ENCODE peak calls at places on chromosome 19, in seven cellular contexts. One of them, this sample, is unnamed.

GRCh38 chr19:11420894-11421606 is 1.9 kb upstream of the RGL3 start:
- DNase-seq in neuronal stem cell: no peak
- DNase-seq in H1: peak; percentile 86
- DNase-seq in trophoblast cell: no peak
- DNase-seq in mesenchymal stem cell: no peak
- DNase-seq in H9: peak; percentile 79
- DNase-seq in IMR-90: no peak
- DNase-seq in this sample: peak; percentile 46

GRCh38 chr19:11265785-11266236 is 3.5 kb upstream of the DOCK6 start:
- DNase-seq in H9: no peak
- DNase-seq in mesenchymal stem cell: no peak
- DNase-seq in IMR-90: no peak
- DNase-seq in neuronal stem cell: no peak
- DNase-seq in trophoblast cell: no peak
- DNase-seq in H1: no peak
- DNase-seq in this sample: no peak

GRCh38 chr19:19997656-19998268 is 41.5 kb downstream of the ZNF682 start:
- DNase-seq in H9: peak; percentile 74
- DNase-seq in H1: peak; percentile 90
- DNase-seq in IMR-90: no peak
- DNase-seq in neuronal stem cell: no peak
- DNase-seq in trophoblast cell: no peak
- DNase-seq in mesenchymal stem cell: no peak
- DNase-seq in this sample: peak; percentile 62

GRCh38 chr19:46014534-46014933 is 8.3 kb downstream of the PGLYRP1 start:
- DNase-seq in trophoblast cell: no peak
- DNase-seq in neuronal stem cell: peak; percentile 17
- DNase-seq in mesenchymal stem cell: no peak
- DNase-seq in H1: no peak
- DNase-seq in IMR-90: no peak
- DNase-seq in H9: no peak
- DNase-seq in this sample: no peak

GRCh38 chr19:571127-571974 is 1.0 kb upstream of the BSG start:
- DNase-seq in IMR-90: peak; percentile 35
- DNase-seq in mesenchymal stem cell: peak; percentile 81
- DNase-seq in neuronal stem cell: peak; percentile 56
- DNase-seq in H9: peak; percentile 72
- DNase-seq in H1: peak; percentile 77
- DNase-seq in trophoblast cell: peak; percentile 87
- DNase-seq in this sample: peak; percentile 74

GRCh38 chr19:19633711-19634515 is 5.9 kb upstream of the LPAR2 start:
- DNase-seq in IMR-90: no peak
- DNase-seq in mesenchymal stem cell: no peak
- DNase-seq in H9: no peak
- DNase-seq in H1: no peak
- DNase-seq in trophoblast cell: no peak
- DNase-seq in neuronal stem cell: no peak
- DNase-seq in this sample: no peak

GRCh38 chr19:41546386-41546789 is 29.6 kb upstream of the CEACAM21 start:
- DNase-seq in H1: no peak
- DNase-seq in neuronal stem cell: no peak
- DNase-seq in trophoblast cell: no peak
- DNase-seq in mesenchymal stem cell: no peak
- DNase-seq in IMR-90: no peak
- DNase-seq in H9: no peak
- DNase-seq in this sample: no peak

GRCh38 chr19:18119243-18120105 is 21.9 kb downstream of the MAST3 start:
- DNase-seq in IMR-90: no peak
- DNase-seq in trophoblast cell: no peak
- DNase-seq in mesenchymal stem cell: no peak
- DNase-seq in H1: no peak
- DNase-seq in H9: no peak
- DNase-seq in neuronal stem cell: no peak
- DNase-seq in this sample: no peak

GRCh38 chr19:52904052-52904451 is 6.6 kb upstream of the ZNF320 start:
- DNase-seq in H9: no peak
- DNase-seq in IMR-90: no peak
- DNase-seq in neuronal stem cell: no peak
- DNase-seq in trophoblast cell: no peak
- DNase-seq in mesenchymal stem cell: no peak
- DNase-seq in H1: no peak
- DNase-seq in this sample: peak; percentile 18

GRCh38 chr19:8212916-8213315 is 3.7 kb downstream of the CERS4 start:
- DNase-seq in IMR-90: no peak
- DNase-seq in trophoblast cell: no peak
- DNase-seq in mesenchymal stem cell: no peak
- DNase-seq in neuronal stem cell: no peak
- DNase-seq in H1: no peak
- DNase-seq in H9: no peak
- DNase-seq in this sample: no peak

GRCh38 chr19:24054044-24054935 is 32.7 kb upstream of the ZNF254 start:
- DNase-seq in neuronal stem cell: no peak
- DNase-seq in trophoblast cell: peak; percentile 97
- DNase-seq in H9: no peak
- DNase-seq in mesenchymal stem cell: peak; percentile 83
- DNase-seq in H1: no peak
- DNase-seq in IMR-90: peak; percentile 95
- DNase-seq in this sample: no peak

GRCh38 chr19:19062454-19063182 is 1.2 kb upstream of the SLC25A42 start:
- DNase-seq in trophoblast cell: peak; percentile 26
- DNase-seq in neuronal stem cell: no peak
- DNase-seq in IMR-90: peak; percentile 63
- DNase-seq in H9: no peak
- DNase-seq in mesenchymal stem cell: peak; percentile 40
- DNase-seq in H1: no peak
- DNase-seq in this sample: peak; percentile 62

GRCh38 chr19:5321851-5322681 is 18.5 kb downstream of the PTPRS start:
- DNase-seq in H1: no peak
- DNase-seq in IMR-90: no peak
- DNase-seq in mesenchymal stem cell: no peak
- DNase-seq in neuronal stem cell: no peak
- DNase-seq in trophoblast cell: no peak
- DNase-seq in H9: no peak
- DNase-seq in this sample: no peak

GRCh38 chr19:29487432-29487831 is 38.4 kb upstream of the VSTM2B start:
- DNase-seq in H9: no peak
- DNase-seq in IMR-90: no peak
- DNase-seq in H1: peak; percentile 24
- DNase-seq in trophoblast cell: no peak
- DNase-seq in neuronal stem cell: no peak
- DNase-seq in mesenchymal stem cell: no peak
- DNase-seq in this sample: no peak

GRCh38 chr19:31338069-31338767 is 11.0 kb downstream of the TSHZ3 start:
- DNase-seq in mesenchymal stem cell: peak; percentile 93
- DNase-seq in H9: peak; percentile 87
- DNase-seq in neuronal stem cell: no peak
- DNase-seq in trophoblast cell: no peak
- DNase-seq in IMR-90: peak; percentile 85
- DNase-seq in H1: peak; percentile 75
- DNase-seq in this sample: peak; percentile 91

GRCh38 chr19:49552749-49553148 is 24.9 kb downstream of the RCN3 start:
- DNase-seq in H9: no peak
- DNase-seq in IMR-90: no peak
- DNase-seq in mesenchymal stem cell: no peak
- DNase-seq in H1: no peak
- DNase-seq in neuronal stem cell: no peak
- DNase-seq in trophoblast cell: no peak
- DNase-seq in this sample: no peak

GRCh38 chr19:49852631-49853126 is 1.7 kb downstream of the PTOV1 start:
- DNase-seq in H1: no peak
- DNase-seq in mesenchymal stem cell: no peak
- DNase-seq in trophoblast cell: peak; percentile 78
- DNase-seq in H9: no peak
- DNase-seq in neuronal stem cell: no peak
- DNase-seq in IMR-90: peak; percentile 22
- DNase-seq in this sample: no peak

GRCh38 chr19:18044825-18045304 is 36.9 kb downstream of the ARRDC2 start:
- DNase-seq in trophoblast cell: peak; percentile 32
- DNase-seq in H1: peak; percentile 59
- DNase-seq in mesenchymal stem cell: peak; percentile 92
- DNase-seq in H9: peak; percentile 56
- DNase-seq in neuronal stem cell: no peak
- DNase-seq in IMR-90: peak; percentile 76
- DNase-seq in this sample: peak; percentile 44

GRCh38 chr19:47005873-47006272 is 13.8 kb upstream of the NPAS1 start:
- DNase-seq in trophoblast cell: no peak
- DNase-seq in H1: no peak
- DNase-seq in IMR-90: no peak
- DNase-seq in neuronal stem cell: no peak
- DNase-seq in mesenchymal stem cell: no peak
- DNase-seq in H9: peak; percentile 50
- DNase-seq in this sample: peak; percentile 47

GRCh38 chr19:54017266-54017665 is 25.8 kb downstream of the CACNG6 start:
- DNase-seq in mesenchymal stem cell: peak; percentile 19
- DNase-seq in IMR-90: peak; percentile 31
- DNase-seq in trophoblast cell: no peak
- DNase-seq in H9: no peak
- DNase-seq in H1: no peak
- DNase-seq in neuronal stem cell: no peak
- DNase-seq in this sample: peak; percentile 70

GRCh38 chr19:10329555-10329954 is 3.8 kb downstream of the RAVER1 start:
- DNase-seq in H1: no peak
- DNase-seq in trophoblast cell: no peak
- DNase-seq in mesenchymal stem cell: no peak
- DNase-seq in neuronal stem cell: no peak
- DNase-seq in IMR-90: no peak
- DNase-seq in H9: no peak
- DNase-seq in this sample: no peak

GRCh38 chr19:46976845-46977320 is 42.8 kb upstream of the NPAS1 start:
- DNase-seq in trophoblast cell: peak; percentile 90
- DNase-seq in neuronal stem cell: peak; percentile 30
- DNase-seq in H9: peak; percentile 70
- DNase-seq in H1: no peak
- DNase-seq in mesenchymal stem cell: peak; percentile 91
- DNase-seq in IMR-90: peak; percentile 55
- DNase-seq in this sample: peak; percentile 97

DNA sequence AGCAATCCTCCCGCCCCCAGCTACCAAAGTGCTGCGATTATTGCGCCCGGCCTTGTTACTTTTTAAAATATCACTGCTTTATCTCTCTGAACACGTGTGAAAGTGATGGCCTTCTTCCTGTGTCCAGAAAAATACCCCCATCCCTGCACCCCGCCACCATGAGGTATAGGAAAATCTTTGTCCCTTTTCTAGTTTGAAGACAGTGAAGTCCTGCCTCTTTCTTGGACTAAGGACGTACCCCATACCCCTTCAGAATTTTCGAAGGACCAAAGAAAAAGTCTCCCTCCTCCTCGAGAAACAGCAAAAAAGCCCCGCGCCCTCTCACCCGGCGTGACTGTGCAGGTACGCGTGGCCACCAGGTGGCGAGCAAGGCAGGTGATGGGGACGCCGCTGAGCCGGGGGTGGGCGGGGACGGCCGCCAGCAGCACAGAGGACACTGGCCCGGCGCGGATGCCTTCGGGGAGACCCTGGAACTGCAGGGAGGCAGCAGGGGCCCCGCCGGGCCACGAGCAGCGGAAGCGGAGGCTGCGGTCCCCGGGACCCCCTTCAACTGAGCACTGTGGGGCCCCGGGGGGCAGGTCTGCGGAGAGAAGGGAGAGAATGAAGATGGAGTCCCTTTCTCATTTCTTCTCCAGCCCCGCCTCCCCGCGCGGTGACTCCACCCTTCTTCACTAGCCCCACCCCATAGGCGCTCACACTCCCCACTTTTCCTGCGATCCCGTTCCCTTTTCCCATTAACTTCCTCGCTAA is 3.2 kb downstream of the VSIG10L start:
- DNase-seq in IMR-90: peak; percentile 61
- DNase-seq in H1: peak; percentile 95
- DNase-seq in H9: peak; percentile 93
- DNase-seq in trophoblast cell: peak; percentile 64
- DNase-seq in mesenchymal stem cell: peak; percentile 90
- DNase-seq in neuronal stem cell: peak; percentile 78
- DNase-seq in this sample: peak; percentile 89
- H3K4ac ChIP-seq in IMR-90: peak overlapping the region; percentile 50
- H3K4ac ChIP-seq in H1: no peak overlapping the region
- H3K4ac ChIP-seq in H9: no peak overlapping the region
- H3K4ac ChIP-seq in trophoblast cell: no peak overlapping the region
- H3K4ac ChIP-seq in mesenchymal stem cell: no peak overlapping the region
- H3K4ac ChIP-seq in neuronal stem cell: no peak overlapping the region
- H3K4ac ChIP-seq in this sample: no peak overlapping the region

DNA sequence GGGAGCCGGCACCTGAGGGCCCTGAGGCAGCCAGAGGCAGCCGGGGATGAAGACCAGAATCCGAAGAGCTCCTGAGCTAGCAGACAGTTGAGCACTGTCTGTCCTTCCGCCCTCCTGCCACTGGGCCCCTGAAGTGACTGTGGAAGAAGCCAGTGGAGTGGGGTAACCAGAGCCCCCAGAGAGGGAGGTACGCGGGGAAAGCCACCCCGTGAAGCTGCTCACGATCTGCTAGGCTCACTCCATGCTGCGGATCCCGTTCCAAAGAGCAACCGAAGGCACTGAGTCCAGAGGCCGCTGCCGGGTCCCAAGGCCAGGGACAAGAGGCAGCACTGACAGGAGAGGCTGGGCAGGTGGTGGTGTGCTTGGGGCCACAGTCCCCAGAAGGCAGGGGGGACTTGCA is 6.6 kb downstream of the IZUMO4 start:
- DNase-seq in mesenchymal stem cell: no peak
- DNase-seq in trophoblast cell: no peak
- DNase-seq in H9: no peak
- DNase-seq in H1: no peak
- DNase-seq in IMR-90: no peak
- DNase-seq in neuronal stem cell: no peak
- DNase-seq in this sample: no peak
- H2BK5ac ChIP-seq in mesenchymal stem cell: no peak overlapping the region
- H2BK5ac ChIP-seq in trophoblast cell: no peak overlapping the region
- H2BK5ac ChIP-seq in H9: no peak overlapping the region
- H2BK5ac ChIP-seq in H1: no peak overlapping the region
- H2BK5ac ChIP-seq in IMR-90: no peak overlapping the region
- H2BK5ac ChIP-seq in neuronal stem cell: peak overlapping the region; percentile 82
- H2BK5ac ChIP-seq in this sample: no peak overlapping the region

DNA sequence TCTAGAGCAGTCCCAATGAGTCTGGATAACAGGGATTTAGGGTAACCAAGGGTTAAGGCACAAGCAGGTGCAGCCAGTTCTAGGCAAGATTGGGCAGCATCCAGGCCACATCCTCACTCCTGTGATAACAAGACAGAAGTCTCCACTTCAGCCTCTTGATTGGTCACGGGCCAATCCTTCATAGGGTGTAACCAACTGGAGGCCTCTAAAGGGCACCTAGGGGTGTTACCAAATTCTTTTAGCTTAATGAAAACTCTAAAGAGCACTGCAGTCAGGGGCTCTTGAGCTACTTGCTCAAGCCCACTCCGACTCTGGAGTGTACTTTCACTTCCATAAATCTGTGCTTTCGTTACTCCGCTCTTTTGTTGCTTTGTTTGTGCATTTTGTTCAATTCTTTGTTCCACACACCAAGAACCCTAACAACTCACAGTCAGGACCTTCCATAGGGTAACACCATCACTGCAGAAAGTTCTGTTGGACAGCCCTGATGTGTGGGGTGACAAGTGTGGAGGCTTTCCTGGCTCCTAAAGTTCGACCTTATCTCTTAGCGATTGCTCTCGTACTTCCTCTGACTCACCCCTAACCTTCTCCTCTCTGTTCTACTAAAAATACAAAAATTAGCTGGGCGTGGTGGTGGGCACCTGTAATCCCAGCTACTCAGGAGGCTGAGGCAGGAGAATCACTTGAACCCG is 36.1 kb downstream of the ZSWIM9 start:
- DNase-seq in H9: no peak
- DNase-seq in neuronal stem cell: no peak
- DNase-seq in H1: no peak
- DNase-seq in IMR-90: no peak
- DNase-seq in mesenchymal stem cell: no peak
- DNase-seq in trophoblast cell: no peak
- DNase-seq in this sample: no peak
- H3K27ac ChIP-seq in H9: no peak overlapping the region
- H3K27ac ChIP-seq in neuronal stem cell: no peak overlapping the region
- H3K27ac ChIP-seq in H1: no peak overlapping the region
- H3K27ac ChIP-seq in IMR-90: no peak overlapping the region
- H3K27ac ChIP-seq in mesenchymal stem cell: no peak overlapping the region
- H3K27ac ChIP-seq in trophoblast cell: no peak overlapping the region
- H3K27ac ChIP-seq in this sample: no peak overlapping the region

GRCh38 chr19:1768248-1768647 is 14.9 kb downstream of the ONECUT3 start:
- DNase-seq in H9: peak; percentile 87
- DNase-seq in mesenchymal stem cell: no peak
- DNase-seq in trophoblast cell: no peak
- DNase-seq in neuronal stem cell: no peak
- DNase-seq in IMR-90: no peak
- DNase-seq in H1: peak; percentile 96
- DNase-seq in this sample: peak; percentile 81
- H3K4ac ChIP-seq in H9: no peak overlapping the region
- H3K4ac ChIP-seq in mesenchymal stem cell: no peak overlapping the region
- H3K4ac ChIP-seq in trophoblast cell: no peak overlapping the region
- H3K4ac ChIP-seq in neuronal stem cell: no peak overlapping the region
- H3K4ac ChIP-seq in IMR-90: no peak overlapping the region
- H3K4ac ChIP-seq in H1: no peak overlapping the region
- H3K4ac ChIP-seq in this sample: no peak overlapping the region